ENCODE peak calls at places on chromosomes 2 and 18, in six cellular contexts. One of them, this sample, is unnamed.
A peak's percentile ranks its signal among the peaks of the same experiment; 100 is the strongest.

GRCh38 chr18:79567481-79568147 is 112.0 kb upstream of the CTDP1 start:
- DNase-seq in K562: no peak
- DNase-seq in fibroblast of lung: peak; percentile 76
- DNase-seq in neural progenitor cell: peak; percentile 75
- DNase-seq in H9: peak; percentile 81
- DNase-seq in IMR-90: peak; percentile 98
- DNase-seq in this sample: peak; percentile 75

GRCh38 chr2:101083613-101084012 is 67.6 kb downstream of the TBC1D8 start:
- DNase-seq in K562: no peak
- DNase-seq in fibroblast of lung: no peak
- DNase-seq in neural progenitor cell: no peak
- DNase-seq in H9: no peak
- DNase-seq in IMR-90: no peak
- DNase-seq in this sample: no peak

GRCh38 chr2:47269316-47270232 is 114.5 kb upstream of the STPG4 start:
- DNase-seq in K562: peak; percentile 42
- DNase-seq in fibroblast of lung: peak; percentile 96
- DNase-seq in neural progenitor cell: no peak
- DNase-seq in H9: no peak
- DNase-seq in IMR-90: peak; percentile 99
- DNase-seq in this sample: peak; percentile 99

GRCh38 chr2:178915423-178915822 is 108.2 kb upstream of the TTN start:
- DNase-seq in K562: no peak
- DNase-seq in fibroblast of lung: no peak
- DNase-seq in neural progenitor cell: no peak
- DNase-seq in H9: no peak
- DNase-seq in IMR-90: no peak
- DNase-seq in this sample: no peak

GRCh38 chr2:220891405-220891804 is 680.7 kb downstream of the EPHA4 start:
- DNase-seq in K562: no peak
- DNase-seq in fibroblast of lung: peak; percentile 83
- DNase-seq in neural progenitor cell: peak; percentile 60
- DNase-seq in H9: no peak
- DNase-seq in IMR-90: peak; percentile 91
- DNase-seq in this sample: peak; percentile 74

GRCh38 chr2:215758691-215759090 is 254.7 kb downstream of the MREG start:
- DNase-seq in K562: no peak
- DNase-seq in fibroblast of lung: no peak
- DNase-seq in neural progenitor cell: no peak
- DNase-seq in H9: no peak
- DNase-seq in IMR-90: peak; percentile 55
- DNase-seq in this sample: no peak

GRCh38 chr18:42442661-42443060 is 487.6 kb downstream of the PIK3C3 start:
- DNase-seq in K562: no peak
- DNase-seq in fibroblast of lung: no peak
- DNase-seq in neural progenitor cell: no peak
- DNase-seq in H9: no peak
- DNase-seq in IMR-90: no peak
- DNase-seq in this sample: no peak

GRCh38 chr2:168475636-168476035 is 19.6 kb downstream of the CERS6 start:
- DNase-seq in K562: no peak
- DNase-seq in fibroblast of lung: peak; percentile 83
- DNase-seq in neural progenitor cell: no peak
- DNase-seq in H9: no peak
- DNase-seq in IMR-90: no peak
- DNase-seq in this sample: peak; percentile 67

GRCh38 chr18:49464718-49465598 is 4.5 kb upstream of the DYM start:
- DNase-seq in K562: no peak
- DNase-seq in fibroblast of lung: peak; percentile 43
- DNase-seq in neural progenitor cell: peak; percentile 86
- DNase-seq in H9: peak; percentile 81
- DNase-seq in IMR-90: peak; percentile 28
- DNase-seq in this sample: no peak

GRCh38 chr2:32058130-32058529 is 5.2 kb upstream of the SPAST start:
- DNase-seq in K562: peak; percentile 69
- DNase-seq in fibroblast of lung: peak; percentile 12
- DNase-seq in neural progenitor cell: no peak
- DNase-seq in H9: no peak
- DNase-seq in IMR-90: peak; percentile 67
- DNase-seq in this sample: peak; percentile 6

GRCh38 chr2:206378835-206379234 is 64.5 kb upstream of the ADAM23 start:
- DNase-seq in K562: no peak
- DNase-seq in fibroblast of lung: no peak
- DNase-seq in neural progenitor cell: no peak
- DNase-seq in H9: no peak
- DNase-seq in IMR-90: peak; percentile 40
- DNase-seq in this sample: peak; percentile 19

GRCh38 chr2:88831071-88831791 is 139.8 kb downstream of the RPIA start:
- DNase-seq in K562: no peak
- DNase-seq in fibroblast of lung: no peak
- DNase-seq in neural progenitor cell: no peak
- DNase-seq in H9: no peak
- DNase-seq in IMR-90: no peak
- DNase-seq in this sample: peak; percentile 7

GRCh38 chr2:30567317-30567716 is 120.3 kb downstream of the LCLAT1 start:
- DNase-seq in K562: no peak
- DNase-seq in fibroblast of lung: no peak
- DNase-seq in neural progenitor cell: no peak
- DNase-seq in H9: no peak
- DNase-seq in IMR-90: no peak
- DNase-seq in this sample: no peak

GRCh38 chr18:26561769-26562168 is 13.4 kb upstream of the KCTD1 start:
- DNase-seq in K562: no peak
- DNase-seq in fibroblast of lung: no peak
- DNase-seq in neural progenitor cell: no peak
- DNase-seq in H9: no peak
- DNase-seq in IMR-90: no peak
- DNase-seq in this sample: no peak

GRCh38 chr2:179344280-179344961 is 79.8 kb upstream of the SESTD1 start:
- DNase-seq in K562: no peak
- DNase-seq in fibroblast of lung: peak; percentile 46
- DNase-seq in neural progenitor cell: no peak
- DNase-seq in H9: no peak
- DNase-seq in IMR-90: peak; percentile 31
- DNase-seq in this sample: no peak

GRCh38 chr2:37645363-37645762 is 26.1 kb downstream of the CDC42EP3 start:
- DNase-seq in K562: no peak
- DNase-seq in fibroblast of lung: peak; percentile 48
- DNase-seq in neural progenitor cell: no peak
- DNase-seq in H9: no peak
- DNase-seq in IMR-90: peak; percentile 72
- DNase-seq in this sample: peak; percentile 73

GRCh38 chr2:144516417-144516980 is 3.4 kb downstream of the ZEB2 start:
- DNase-seq in K562: peak; percentile 41
- DNase-seq in fibroblast of lung: no peak
- DNase-seq in neural progenitor cell: peak; percentile 50
- DNase-seq in H9: no peak
- DNase-seq in IMR-90: no peak
- DNase-seq in this sample: peak; percentile 16

GRCh38 chr2:96763511-96764252 is 3.0 kb downstream of the CNNM4 start:
- DNase-seq in K562: peak; percentile 67
- DNase-seq in fibroblast of lung: no peak
- DNase-seq in neural progenitor cell: peak; percentile 46
- DNase-seq in H9: peak; percentile 65
- DNase-seq in IMR-90: no peak
- DNase-seq in this sample: no peak

GRCh38 chr2:26245231-26245732 is 543 bp downstream of the HADHB start:
- DNase-seq in K562: peak; percentile 61
- DNase-seq in fibroblast of lung: no peak
- DNase-seq in neural progenitor cell: peak; percentile 75
- DNase-seq in H9: no peak
- DNase-seq in IMR-90: peak; percentile 28
- DNase-seq in this sample: peak; percentile 69

GRCh38 chr2:221380686-221381085 is 191.4 kb downstream of the EPHA4 start:
- DNase-seq in K562: no peak
- DNase-seq in fibroblast of lung: no peak
- DNase-seq in neural progenitor cell: no peak
- DNase-seq in H9: no peak
- DNase-seq in IMR-90: no peak
- DNase-seq in this sample: no peak

GRCh38 chr2:233912799-233913423 is 4.3 kb upstream of the TRPM8 start:
- DNase-seq in K562: peak; percentile 29
- DNase-seq in fibroblast of lung: peak; percentile 31
- DNase-seq in neural progenitor cell: peak; percentile 70
- DNase-seq in H9: peak; percentile 81
- DNase-seq in IMR-90: peak; percentile 37
- DNase-seq in this sample: peak; percentile 38

GRCh38 chr2:29123584-29124349 is 8.6 kb downstream of the CLIP4 start:
- DNase-seq in K562: no peak
- DNase-seq in fibroblast of lung: peak; percentile 72
- DNase-seq in neural progenitor cell: no peak
- DNase-seq in H9: no peak
- DNase-seq in IMR-90: peak; percentile 91
- DNase-seq in this sample: peak; percentile 92

GRCh38 chr2:217662984-217663602 is 339.7 kb downstream of the TNS1 start:
- DNase-seq in K562: no peak
- DNase-seq in fibroblast of lung: no peak
- DNase-seq in neural progenitor cell: no peak
- DNase-seq in H9: no peak
- DNase-seq in IMR-90: peak; percentile 61
- DNase-seq in this sample: no peak

GRCh38 chr2:233414777-233415570 is 60.7 kb downstream of the DGKD start:
- DNase-seq in K562: no peak
- DNase-seq in fibroblast of lung: peak; percentile 42
- DNase-seq in neural progenitor cell: no peak
- DNase-seq in H9: no peak
- DNase-seq in IMR-90: peak; percentile 60
- DNase-seq in this sample: peak; percentile 66

GRCh38 chr18:45169610-45170009 is 445.7 kb upstream of the SLC14A2 start:
- DNase-seq in K562: no peak
- DNase-seq in fibroblast of lung: peak; percentile 96
- DNase-seq in neural progenitor cell: no peak
- DNase-seq in H9: no peak
- DNase-seq in IMR-90: peak; percentile 90
- DNase-seq in this sample: peak; percentile 87

GRCh38 chr2:216858312-216858711 is 1.6 kb downstream of the TNP1 start:
- DNase-seq in K562: no peak
- DNase-seq in fibroblast of lung: no peak
- DNase-seq in neural progenitor cell: no peak
- DNase-seq in H9: no peak
- DNase-seq in IMR-90: peak; percentile 58
- DNase-seq in this sample: peak; percentile 17

GRCh38 chr2:21930224-21930623 is 806.5 kb downstream of the TDRD15 start:
- DNase-seq in K562: no peak
- DNase-seq in fibroblast of lung: no peak
- DNase-seq in neural progenitor cell: no peak
- DNase-seq in H9: no peak
- DNase-seq in IMR-90: no peak
- DNase-seq in this sample: no peak

GRCh38 chr18:46759885-46760284 is 3.0 kb upstream of the ST8SIA5 start:
- DNase-seq in K562: no peak
- DNase-seq in fibroblast of lung: no peak
- DNase-seq in neural progenitor cell: no peak
- DNase-seq in H9: no peak
- DNase-seq in IMR-90: no peak
- DNase-seq in this sample: no peak

GRCh38 chr18:46761054-46761769 is 4.4 kb upstream of the ST8SIA5 start:
- DNase-seq in K562: no peak
- DNase-seq in fibroblast of lung: no peak
- DNase-seq in neural progenitor cell: no peak
- DNase-seq in H9: no peak
- DNase-seq in IMR-90: no peak
- DNase-seq in this sample: no peak

GRCh38 chr18:46767217-46767616 is 10.4 kb upstream of the ST8SIA5 start:
- DNase-seq in K562: peak; percentile 8
- DNase-seq in fibroblast of lung: no peak
- DNase-seq in neural progenitor cell: no peak
- DNase-seq in H9: no peak
- DNase-seq in IMR-90: no peak
- DNase-seq in this sample: no peak

GRCh38 chr18:46768166-46768921 is 11.5 kb upstream of the ST8SIA5 start:
- DNase-seq in K562: no peak
- DNase-seq in fibroblast of lung: no peak
- DNase-seq in neural progenitor cell: no peak
- DNase-seq in H9: no peak
- DNase-seq in IMR-90: no peak
- DNase-seq in this sample: no peak

DNA sequence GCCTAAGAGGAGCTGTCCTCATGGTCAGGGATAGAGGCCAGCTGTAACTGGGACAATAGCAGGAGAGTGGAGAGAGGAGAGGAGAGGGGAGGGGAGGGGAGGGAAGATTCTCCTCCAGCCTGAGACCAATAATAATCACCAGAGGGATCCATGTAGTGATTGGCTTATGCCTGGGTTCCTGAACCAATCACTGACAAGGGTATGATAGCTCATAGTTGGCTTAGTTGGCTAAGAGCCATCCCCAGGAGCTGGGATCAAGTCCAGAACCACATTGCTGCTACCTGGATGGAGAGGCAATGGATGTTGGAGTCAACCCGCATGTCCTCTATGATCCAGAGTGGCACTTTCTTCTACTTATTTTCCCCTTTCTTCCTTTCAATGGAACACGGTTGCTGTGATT is 7.7 kb upstream of the ST8SIA5 start:
- DNase-seq in K562: no peak
- DNase-seq in fibroblast of lung: no peak
- DNase-seq in neural progenitor cell: no peak
- DNase-seq in H9: no peak
- DNase-seq in IMR-90: no peak
- DNase-seq in this sample: no peak
- H3K27ac ChIP-seq in K562: no peak overlapping the region
- H3K27ac ChIP-seq in fibroblast of lung: no peak overlapping the region
- H3K27ac ChIP-seq in neural progenitor cell: no peak overlapping the region
- H3K27ac ChIP-seq in H9: no peak overlapping the region
- H3K27ac ChIP-seq in IMR-90: no peak overlapping the region
- H3K27ac ChIP-seq in this sample: no peak overlapping the region

GRCh38 chr2:201452856-201453643 is 1.5 kb downstream of the STRADB start:
- DNase-seq in K562: no peak
- DNase-seq in fibroblast of lung: no peak
- DNase-seq in neural progenitor cell: no peak
- DNase-seq in H9: no peak
- DNase-seq in IMR-90: no peak
- DNase-seq in this sample: no peak
- H2AFZ ChIP-seq in K562: no peak overlapping the region
- H2AFZ ChIP-seq in fibroblast of lung: no peak overlapping the region
- H2AFZ ChIP-seq in neural progenitor cell: no peak overlapping the region
- H2AFZ ChIP-seq in H9: no peak overlapping the region
- H2AFZ ChIP-seq in IMR-90: no peak overlapping the region
- H2AFZ ChIP-seq in this sample: no peak overlapping the region

DNA sequence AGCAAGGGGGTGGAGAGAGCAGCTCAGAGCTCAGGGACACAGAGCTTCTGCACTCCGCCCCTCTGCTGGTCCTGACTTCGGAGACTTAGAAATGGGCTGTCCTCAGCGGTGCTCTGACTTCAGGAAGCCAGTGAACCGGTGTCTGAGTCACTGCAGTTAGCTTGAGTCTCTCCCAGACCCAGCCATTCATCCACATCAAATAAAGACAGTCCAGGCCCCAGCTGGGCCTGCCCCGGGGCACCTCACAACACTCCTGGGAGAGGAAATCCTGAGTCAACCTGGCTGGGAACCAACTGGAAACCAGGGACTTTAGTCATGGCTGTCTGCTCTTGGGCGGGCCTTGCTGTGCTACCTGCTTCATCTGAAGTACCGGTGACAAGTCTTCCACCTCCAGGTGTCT is 5.4 kb upstream of the ITGB6 start:
- DNase-seq in K562: no peak
- DNase-seq in fibroblast of lung: peak; percentile 75
- DNase-seq in neural progenitor cell: no peak
- DNase-seq in H9: no peak
- DNase-seq in IMR-90: peak; percentile 97
- DNase-seq in this sample: peak; percentile 100
- H3K27ac ChIP-seq in K562: no peak overlapping the region
- H3K27ac ChIP-seq in fibroblast of lung: no peak overlapping the region
- H3K27ac ChIP-seq in neural progenitor cell: no peak overlapping the region
- H3K27ac ChIP-seq in H9: no peak overlapping the region
- H3K27ac ChIP-seq in IMR-90: peak overlapping the region; percentile 6
- H3K27ac ChIP-seq in this sample: peak overlapping the region; percentile 97

GRCh38 chr2:85430780-85431601 is 12.5 kb downstream of the SH2D6 start:
- DNase-seq in K562: no peak
- DNase-seq in fibroblast of lung: no peak
- DNase-seq in neural progenitor cell: peak; percentile 93
- DNase-seq in H9: peak; percentile 97
- DNase-seq in IMR-90: no peak
- DNase-seq in this sample: no peak
- H2AFZ ChIP-seq in K562: no peak overlapping the region
- H2AFZ ChIP-seq in fibroblast of lung: no peak overlapping the region
- H2AFZ ChIP-seq in neural progenitor cell: peak overlapping the region; percentile 38
- H2AFZ ChIP-seq in H9: no peak overlapping the region
- H2AFZ ChIP-seq in IMR-90: peak overlapping the region; percentile 34
- H2AFZ ChIP-seq in this sample: no peak overlapping the region

This sample was measured in mammary epithelial cell.